ENCODE peak calls at places on chromosomes 6 and 20, in eight cellular contexts. One of them, this sample, is unnamed.

GRCh38 chr6:123908813-123909212 is 105.1 kb downstream of the NKAIN2 start:
- DNase-seq in mesenchymal stem cell: no peak
- DNase-seq in breast epithelium: no peak
- DNase-seq in heart right ventricle: no peak
- DNase-seq in AG10803: no peak
- DNase-seq in tibial artery: no peak
- DNase-seq in GM23338: no peak
- DNase-seq in A673: no peak
- DNase-seq in this sample: no peak

GRCh38 chr6:47520282-47520681 is 42.7 kb downstream of the CD2AP start:
- DNase-seq in mesenchymal stem cell: no peak
- DNase-seq in breast epithelium: no peak
- DNase-seq in heart right ventricle: no peak
- DNase-seq in AG10803: no peak
- DNase-seq in tibial artery: no peak
- DNase-seq in GM23338: no peak
- DNase-seq in A673: no peak
- DNase-seq in this sample: peak

GRCh38 chr6:136975089-136975715 is 53.1 kb downstream of the SLC35D3 start:
- DNase-seq in mesenchymal stem cell: no peak
- DNase-seq in breast epithelium: no peak
- DNase-seq in heart right ventricle: no peak
- DNase-seq in AG10803: no peak
- DNase-seq in tibial artery: no peak
- DNase-seq in GM23338: no peak
- DNase-seq in A673: no peak
- DNase-seq in this sample: peak

GRCh38 chr6:92979281-92979680 is 440.1 kb downstream of the EPHA7 start:
- DNase-seq in mesenchymal stem cell: no peak
- DNase-seq in breast epithelium: no peak
- DNase-seq in heart right ventricle: no peak
- DNase-seq in AG10803: no peak
- DNase-seq in tibial artery: no peak
- DNase-seq in GM23338: no peak
- DNase-seq in A673: no peak
- DNase-seq in this sample: no peak

GRCh38 chr6:131929227-131929626 is 21.9 kb downstream of the CCN2 start:
- DNase-seq in mesenchymal stem cell: no peak
- DNase-seq in breast epithelium: no peak
- DNase-seq in heart right ventricle: no peak
- DNase-seq in AG10803: no peak
- DNase-seq in tibial artery: no peak
- DNase-seq in GM23338: peak
- DNase-seq in A673: peak
- DNase-seq in this sample: no peak

GRCh38 chr6:109202409-109203264 is 107.3 kb downstream of the CEP57L1 start:
- DNase-seq in mesenchymal stem cell: no peak
- DNase-seq in breast epithelium: no peak
- DNase-seq in heart right ventricle: no peak
- DNase-seq in AG10803: peak
- DNase-seq in tibial artery: no peak
- DNase-seq in GM23338: peak
- DNase-seq in A673: no peak
- DNase-seq in this sample: no peak

GRCh38 chr20:62496525-62497218 is 20.9 kb upstream of the GATA5 start:
- DNase-seq in mesenchymal stem cell: no peak
- DNase-seq in breast epithelium: no peak
- DNase-seq in heart right ventricle: peak
- DNase-seq in AG10803: no peak
- DNase-seq in tibial artery: no peak
- DNase-seq in GM23338: peak
- DNase-seq in A673: peak
- DNase-seq in this sample: peak

GRCh38 chr6:44556046-44556445 is 168.5 kb downstream of the CDC5L start:
- DNase-seq in mesenchymal stem cell: no peak
- DNase-seq in breast epithelium: no peak
- DNase-seq in heart right ventricle: no peak
- DNase-seq in AG10803: no peak
- DNase-seq in tibial artery: peak
- DNase-seq in GM23338: no peak
- DNase-seq in A673: no peak
- DNase-seq in this sample: peak

GRCh38 chr6:31246051-31246495 is 25.8 kb downstream of the HLA-C start:
- DNase-seq in mesenchymal stem cell: peak
- DNase-seq in breast epithelium: peak
- DNase-seq in heart right ventricle: no peak
- DNase-seq in AG10803: peak
- DNase-seq in tibial artery: no peak
- DNase-seq in GM23338: peak
- DNase-seq in A673: peak
- DNase-seq in this sample: no peak

GRCh38 chr20:39025883-39026282 is 63.7 kb downstream of the DHX35 start:
- DNase-seq in mesenchymal stem cell: no peak
- DNase-seq in breast epithelium: no peak
- DNase-seq in heart right ventricle: no peak
- DNase-seq in AG10803: no peak
- DNase-seq in tibial artery: no peak
- DNase-seq in GM23338: no peak
- DNase-seq in A673: no peak
- DNase-seq in this sample: no peak

GRCh38 chr6:128465368-128466343 is 54.7 kb downstream of the PTPRK start:
- DNase-seq in mesenchymal stem cell: no peak
- DNase-seq in breast epithelium: no peak
- DNase-seq in heart right ventricle: no peak
- DNase-seq in AG10803: no peak
- DNase-seq in tibial artery: no peak
- DNase-seq in GM23338: no peak
- DNase-seq in A673: no peak
- DNase-seq in this sample: no peak

GRCh38 chr6:36362551-36363389 is 24.7 kb downstream of the ETV7 start:
- DNase-seq in mesenchymal stem cell: no peak
- DNase-seq in breast epithelium: no peak
- DNase-seq in heart right ventricle: no peak
- DNase-seq in AG10803: no peak
- DNase-seq in tibial artery: no peak
- DNase-seq in GM23338: no peak
- DNase-seq in A673: no peak
- DNase-seq in this sample: no peak

GRCh38 chr6:12334524-12335130 is 44.5 kb downstream of the EDN1 start:
- DNase-seq in mesenchymal stem cell: peak
- DNase-seq in breast epithelium: no peak
- DNase-seq in heart right ventricle: no peak
- DNase-seq in AG10803: no peak
- DNase-seq in tibial artery: no peak
- DNase-seq in GM23338: no peak
- DNase-seq in A673: no peak
- DNase-seq in this sample: no peak

GRCh38 chr6:116424001-116424400 is 37.2 kb upstream of the CALHM6 start:
- DNase-seq in mesenchymal stem cell: peak
- DNase-seq in breast epithelium: no peak
- DNase-seq in heart right ventricle: no peak
- DNase-seq in AG10803: peak
- DNase-seq in tibial artery: no peak
- DNase-seq in GM23338: no peak
- DNase-seq in A673: no peak
- DNase-seq in this sample: no peak

GRCh38 chr20:46823271-46823747 is 71.3 kb upstream of the EYA2 start:
- DNase-seq in mesenchymal stem cell: no peak
- DNase-seq in breast epithelium: no peak
- DNase-seq in heart right ventricle: no peak
- DNase-seq in AG10803: no peak
- DNase-seq in tibial artery: no peak
- DNase-seq in GM23338: no peak
- DNase-seq in A673: no peak
- DNase-seq in this sample: no peak

GRCh38 chr6:84805145-84805544 is 40.7 kb upstream of the TBX18 start:
- DNase-seq in mesenchymal stem cell: no peak
- DNase-seq in breast epithelium: no peak
- DNase-seq in heart right ventricle: no peak
- DNase-seq in AG10803: no peak
- DNase-seq in tibial artery: no peak
- DNase-seq in GM23338: no peak
- DNase-seq in A673: no peak
- DNase-seq in this sample: no peak

GRCh38 chr6:157107915-157108651 is 215.2 kb downstream of the TMEM242 start:
- DNase-seq in mesenchymal stem cell: peak
- DNase-seq in breast epithelium: no peak
- DNase-seq in heart right ventricle: no peak
- DNase-seq in AG10803: peak
- DNase-seq in tibial artery: no peak
- DNase-seq in GM23338: no peak
- DNase-seq in A673: no peak
- DNase-seq in this sample: no peak

GRCh38 chr20:37914672-37915433 is 11.9 kb downstream of the VSTM2L start:
- DNase-seq in mesenchymal stem cell: peak
- DNase-seq in breast epithelium: no peak
- DNase-seq in heart right ventricle: no peak
- DNase-seq in AG10803: no peak
- DNase-seq in tibial artery: no peak
- DNase-seq in GM23338: peak
- DNase-seq in A673: peak
- DNase-seq in this sample: peak

GRCh38 chr6:9397981-9398559 is 962.7 kb upstream of the SLC35B3 start:
- DNase-seq in mesenchymal stem cell: no peak
- DNase-seq in breast epithelium: no peak
- DNase-seq in heart right ventricle: peak
- DNase-seq in AG10803: no peak
- DNase-seq in tibial artery: no peak
- DNase-seq in GM23338: no peak
- DNase-seq in A673: no peak
- DNase-seq in this sample: no peak

GRCh38 chr6:166167258-166167731 is 356 bp downstream of the TBXT start:
- DNase-seq in mesenchymal stem cell: no peak
- DNase-seq in breast epithelium: no peak
- DNase-seq in heart right ventricle: no peak
- DNase-seq in AG10803: no peak
- DNase-seq in tibial artery: no peak
- DNase-seq in GM23338: peak
- DNase-seq in A673: no peak
- DNase-seq in this sample: peak

GRCh38 chr6:166165558-166166313 is 1.9 kb downstream of the TBXT start:
- DNase-seq in mesenchymal stem cell: no peak
- DNase-seq in breast epithelium: no peak
- DNase-seq in heart right ventricle: no peak
- DNase-seq in AG10803: no peak
- DNase-seq in tibial artery: no peak
- DNase-seq in GM23338: peak
- DNase-seq in A673: no peak
- DNase-seq in this sample: no peak

GRCh38 chr6:166167801-166168615 is at the start of gene TBXT:
- DNase-seq in mesenchymal stem cell: no peak
- DNase-seq in breast epithelium: no peak
- DNase-seq in heart right ventricle: no peak
- DNase-seq in AG10803: no peak
- DNase-seq in tibial artery: no peak
- DNase-seq in GM23338: peak
- DNase-seq in A673: peak
- DNase-seq in this sample: peak

GRCh38 chr6:166168616-166169548 is 1.2 kb upstream of the TBXT start:
- DNase-seq in mesenchymal stem cell: no peak
- DNase-seq in breast epithelium: no peak
- DNase-seq in heart right ventricle: no peak
- DNase-seq in AG10803: no peak
- DNase-seq in tibial artery: no peak
- DNase-seq in GM23338: peak
- DNase-seq in A673: no peak
- DNase-seq in this sample: peak

GRCh38 chr6:166166314-166167257 is 1.1 kb downstream of the TBXT start:
- DNase-seq in mesenchymal stem cell: no peak
- DNase-seq in breast epithelium: no peak
- DNase-seq in heart right ventricle: no peak
- DNase-seq in AG10803: no peak
- DNase-seq in tibial artery: no peak
- DNase-seq in GM23338: peak
- DNase-seq in A673: no peak
- DNase-seq in this sample: no peak
- H3K4me3 ChIP-seq in mesenchymal stem cell: no peak
- H3K4me3 ChIP-seq in breast epithelium: no peak
- H3K4me3 ChIP-seq in heart right ventricle: peak
- H3K4me3 ChIP-seq in AG10803: no peak
- H3K4me3 ChIP-seq in tibial artery: no peak
- H3K4me3 ChIP-seq in GM23338: peak
- H3K4me3 ChIP-seq in A673: no peak
- H3K4me3 ChIP-seq in this sample: peak

GRCh38 chr6:32792901-32793400 is 23.9 kb downstream of the HLA-DOB start:
- DNase-seq in mesenchymal stem cell: no peak
- DNase-seq in breast epithelium: no peak
- DNase-seq in heart right ventricle: no peak
- DNase-seq in AG10803: no peak
- DNase-seq in tibial artery: no peak
- DNase-seq in GM23338: peak
- DNase-seq in A673: no peak
- DNase-seq in this sample: no peak

GRCh38 chr6:32794510-32794909 is 22.3 kb downstream of the HLA-DOB start:
- DNase-seq in mesenchymal stem cell: no peak
- DNase-seq in breast epithelium: no peak
- DNase-seq in heart right ventricle: no peak
- DNase-seq in AG10803: no peak
- DNase-seq in tibial artery: no peak
- DNase-seq in GM23338: no peak
- DNase-seq in A673: no peak
- DNase-seq in this sample: no peak

GRCh38 chr6:32799168-32799567 is 17.6 kb downstream of the HLA-DOB start:
- DNase-seq in mesenchymal stem cell: no peak
- DNase-seq in breast epithelium: no peak
- DNase-seq in heart right ventricle: no peak
- DNase-seq in AG10803: no peak
- DNase-seq in tibial artery: no peak
- DNase-seq in GM23338: no peak
- DNase-seq in A673: no peak
- DNase-seq in this sample: no peak

GRCh38 chr6:32799740-32800139 is 17.1 kb downstream of the HLA-DOB start:
- DNase-seq in mesenchymal stem cell: no peak
- DNase-seq in breast epithelium: no peak
- DNase-seq in heart right ventricle: no peak
- DNase-seq in AG10803: no peak
- DNase-seq in tibial artery: no peak
- DNase-seq in GM23338: no peak
- DNase-seq in A673: no peak
- DNase-seq in this sample: no peak

GRCh38 chr6:32796848-32797776 is 19.7 kb downstream of the HLA-DOB start:
- DNase-seq in mesenchymal stem cell: peak
- DNase-seq in breast epithelium: peak
- DNase-seq in heart right ventricle: peak
- DNase-seq in AG10803: peak
- DNase-seq in tibial artery: peak
- DNase-seq in GM23338: peak
- DNase-seq in A673: peak
- DNase-seq in this sample: peak
- H3K4me3 ChIP-seq in mesenchymal stem cell: no peak
- H3K4me3 ChIP-seq in breast epithelium: peak
- H3K4me3 ChIP-seq in heart right ventricle: no peak
- H3K4me3 ChIP-seq in AG10803: peak
- H3K4me3 ChIP-seq in tibial artery: no peak
- H3K4me3 ChIP-seq in GM23338: peak
- H3K4me3 ChIP-seq in A673: peak
- H3K4me3 ChIP-seq in this sample: peak

GRCh38 chr6:25359191-25359861 is 80.2 kb downstream of the CARMIL1 start:
- DNase-seq in mesenchymal stem cell: peak
- DNase-seq in breast epithelium: peak
- DNase-seq in heart right ventricle: peak
- DNase-seq in AG10803: peak
- DNase-seq in tibial artery: no peak
- DNase-seq in GM23338: peak
- DNase-seq in A673: peak
- DNase-seq in this sample: no peak
- H3K4me3 ChIP-seq in mesenchymal stem cell: no peak
- H3K4me3 ChIP-seq in breast epithelium: no peak
- H3K4me3 ChIP-seq in heart right ventricle: no peak
- H3K4me3 ChIP-seq in AG10803: peak
- H3K4me3 ChIP-seq in tibial artery: no peak
- H3K4me3 ChIP-seq in GM23338: no peak
- H3K4me3 ChIP-seq in A673: no peak
- H3K4me3 ChIP-seq in this sample: no peak

GRCh38 chr20:5691918-5692618 is 58.1 kb upstream of the SHLD1 start:
- DNase-seq in mesenchymal stem cell: no peak
- DNase-seq in breast epithelium: no peak
- DNase-seq in heart right ventricle: no peak
- DNase-seq in AG10803: no peak
- DNase-seq in tibial artery: no peak
- DNase-seq in GM23338: no peak
- DNase-seq in A673: no peak
- DNase-seq in this sample: peak
- H3K4me3 ChIP-seq in mesenchymal stem cell: no peak
- H3K4me3 ChIP-seq in breast epithelium: no peak
- H3K4me3 ChIP-seq in heart right ventricle: no peak
- H3K4me3 ChIP-seq in AG10803: no peak
- H3K4me3 ChIP-seq in tibial artery: no peak
- H3K4me3 ChIP-seq in GM23338: no peak
- H3K4me3 ChIP-seq in A673: no peak
- H3K4me3 ChIP-seq in this sample: no peak